ENCODE peak calls at places on chromosomes 11 and 22, in nine cellular contexts. N, F, D, W, K, P, E, Z and R are unnamed samples.

GRCh38 chr22:19176175-19176630 is 2.3 kb downstream of the SLC25A1 start:
- DNase-seq in N (no peak), F (no peak), D (no peak), W (no peak), K (no peak), P (no peak), E (no peak), Z (no peak), R (no peak)

GRCh38 chr11:43575931-43576833 is 104.4 kb upstream of the HSD17B12 start:
- DNase-seq in N (no peak), F (no peak), D (no peak), W (no peak), K (no peak), P (no peak), E (no peak), Z (no peak), R (no peak)

GRCh38 chr11:113043704-113044103 is 82.5 kb downstream of the NCAM1 start:
- DNase-seq in N (no peak), F (no peak), D (no peak), W (no peak), K (no peak), P (no peak), E (peak; percentile 31), Z (no peak), R (no peak)

GRCh38 chr22:42229455-42230149 is 40.9 kb downstream of the TCF20 start:
- DNase-seq in N (no peak), F (no peak), D (no peak), W (peak; percentile 56), K (no peak), P (peak; percentile 2), E (no peak), Z (peak; percentile 51), R (no peak)

GRCh38 chr22:41116342-41116741 is 23.9 kb downstream of the EP300 start:
- DNase-seq in N (no peak), F (no peak), D (no peak), W (no peak), K (no peak), P (no peak), E (no peak), Z (no peak), R (no peak)

GRCh38 chr11:62974848-62975522 is 9.8 kb downstream of the SLC22A6 start:
- DNase-seq in N (peak; percentile 73), F (peak; percentile 53), D (no peak), W (peak; percentile 72), K (no peak), P (no peak), E (peak; percentile 72), Z (no peak), R (no peak)

GRCh38 chr11:120400564-120401364 is 64.6 kb downstream of the ARHGEF12 start:
- DNase-seq in N (no peak), F (no peak), D (no peak), W (peak; percentile 37), K (peak; percentile 98), P (peak; percentile 97), E (no peak), Z (peak; percentile 33), R (no peak)

GRCh38 chr22:46934172-46934745 is 171.8 kb downstream of the TBC1D22A start:
- DNase-seq in N (no peak), F (no peak), D (no peak), W (no peak), K (no peak), P (no peak), E (no peak), Z (no peak), R (no peak)

DNA sequence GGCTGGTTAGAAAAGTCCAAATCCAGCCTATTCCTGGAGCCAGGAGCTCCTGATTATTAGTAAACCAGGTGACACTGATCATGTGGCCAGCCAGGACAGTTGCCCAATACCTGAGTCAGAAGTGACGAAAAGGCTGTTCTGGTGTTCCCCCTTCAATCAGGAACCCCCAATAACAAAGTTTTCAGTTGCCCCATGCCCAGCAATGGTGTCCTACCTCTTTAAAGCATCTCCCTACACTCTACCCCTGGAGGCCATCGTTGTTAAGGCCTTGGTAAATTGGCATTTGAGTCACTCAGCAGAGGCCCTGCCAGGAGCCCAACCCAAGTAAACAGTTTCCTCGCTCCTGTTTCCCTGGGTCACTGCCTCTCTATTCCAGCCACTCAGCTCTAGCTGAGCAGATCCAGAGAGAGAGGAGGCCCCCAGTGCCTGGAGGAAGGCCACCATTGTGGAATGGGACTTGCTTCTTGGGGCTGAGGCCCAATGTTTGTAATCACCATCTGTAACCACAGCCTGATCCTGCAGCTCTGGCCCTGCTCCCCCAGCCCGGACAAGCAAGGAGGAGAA is 25.0 kb downstream of the ARHGAP1 start:
- DNase-seq in N (peak; percentile 62), F (no peak), D (no peak), W (peak; percentile 80), K (peak; percentile 51), P (peak; percentile 64), E (peak; percentile 79), Z (peak; percentile 50), R (no peak)
- H3K27ac ChIP-seq in N (peak overlapping the region; percentile 84), F (peak overlapping the region; percentile 66), D (peak overlapping the region; percentile 79), W (peak overlapping the region; percentile 82), K (peak overlapping the region; percentile 21), P (peak overlapping the region; percentile 57), E (peak overlapping the region; percentile 91), Z (peak overlapping the region; percentile 90), R (peak overlapping the region; percentile 39)

GRCh38 chr11:47010192-47010591 is 73.6 kb downstream of the CSTPP1 start:
- DNase-seq in N (no peak), F (no peak), D (no peak), W (peak; percentile 17), K (no peak), P (no peak), E (no peak), Z (no peak), R (no peak)

GRCh38 chr11:47003180-47003877 is 66.8 kb downstream of the CSTPP1 start:
- DNase-seq in N (no peak), F (peak; percentile 25), D (no peak), W (peak; percentile 61), K (no peak), P (no peak), E (no peak), Z (no peak), R (no peak)

GRCh38 chr11:47005441-47005840 is 68.9 kb downstream of the CSTPP1 start:
- DNase-seq in N (no peak), F (no peak), D (no peak), W (no peak), K (no peak), P (no peak), E (no peak), Z (no peak), R (no peak)

GRCh38 chr11:47004595-47005033 is 68.1 kb downstream of the CSTPP1 start:
- DNase-seq in N (no peak), F (peak; percentile 77), D (peak; percentile 53), W (peak; percentile 90), K (peak; percentile 68), P (peak; percentile 61), E (peak; percentile 81), Z (peak; percentile 66), R (peak; percentile 79)

GRCh38 chr11:47007579-47007978 is 71.0 kb downstream of the CSTPP1 start:
- DNase-seq in N (no peak), F (no peak), D (no peak), W (no peak), K (no peak), P (no peak), E (no peak), Z (no peak), R (no peak)
- H3K4me1 ChIP-seq in N (peaks cover 31% of the 10 kb centered on the region), F (peaks cover 31% of the 10 kb centered on the region), D (peaks cover 28% of the 10 kb centered on the region), W (peaks cover 26% of the 10 kb centered on the region), K (no peaks in the 10 kb centered on the region), P (peaks cover 5% of the 10 kb centered on the region), E (peaks cover 39% of the 10 kb centered on the region), Z (peaks cover 15% of the 10 kb centered on the region), R (no peaks in the 10 kb centered on the region)

GRCh38 chr11:10414659-10415058 is 40.4 kb upstream of the AMPD3 start:
- DNase-seq in N (no peak), F (peak; percentile 48), D (peak; percentile 68), W (peak; percentile 67), K (no peak), P (no peak), E (no peak), Z (no peak), R (peak; percentile 80)

GRCh38 chr11:10410844-10411200 is 44.2 kb upstream of the AMPD3 start:
- DNase-seq in N (no peak), F (no peak), D (no peak), W (no peak), K (no peak), P (no peak), E (no peak), Z (no peak), R (no peak)

GRCh38 chr11:10414181-10414580 is 40.9 kb upstream of the AMPD3 start:
- DNase-seq in N (no peak), F (no peak), D (no peak), W (peak; percentile 45), K (no peak), P (no peak), E (no peak), Z (no peak), R (no peak)

GRCh38 chr11:10412266-10412665 is 42.8 kb upstream of the AMPD3 start:
- DNase-seq in N (no peak), F (no peak), D (no peak), W (no peak), K (no peak), P (no peak), E (no peak), Z (no peak), R (no peak)

DNA sequence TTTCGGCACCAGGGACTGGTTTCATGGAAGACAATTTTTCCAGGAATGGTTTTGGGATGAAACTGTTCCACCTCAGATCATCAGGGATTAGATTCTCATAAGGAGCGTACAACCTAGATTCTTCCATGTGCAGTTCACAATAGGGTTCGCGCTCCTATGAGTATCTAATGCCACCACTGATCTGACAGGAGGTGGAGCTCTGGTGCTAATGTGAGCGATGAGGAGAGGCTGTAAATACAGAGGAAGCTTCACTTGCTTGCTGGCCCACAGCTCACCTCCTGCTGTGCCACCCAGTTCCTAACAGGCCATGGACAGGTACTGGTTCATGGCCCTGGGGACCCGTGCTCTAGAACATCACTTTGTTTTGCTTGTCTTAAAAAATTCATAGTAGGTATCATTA is 41.8 kb upstream of the AMPD3 start:
- DNase-seq in N (no peak), F (no peak), D (no peak), W (peak; percentile 31), K (no peak), P (peak; percentile 27), E (no peak), Z (no peak), R (no peak)
- TF ChIP-seq CTCF in N (peak; percentile 19), F (peak; percentile 12), D (peak; percentile 12), W (no peak), K (no peak), P (no peak), E (no peak), Z (no peak), R (no peak)

DNA sequence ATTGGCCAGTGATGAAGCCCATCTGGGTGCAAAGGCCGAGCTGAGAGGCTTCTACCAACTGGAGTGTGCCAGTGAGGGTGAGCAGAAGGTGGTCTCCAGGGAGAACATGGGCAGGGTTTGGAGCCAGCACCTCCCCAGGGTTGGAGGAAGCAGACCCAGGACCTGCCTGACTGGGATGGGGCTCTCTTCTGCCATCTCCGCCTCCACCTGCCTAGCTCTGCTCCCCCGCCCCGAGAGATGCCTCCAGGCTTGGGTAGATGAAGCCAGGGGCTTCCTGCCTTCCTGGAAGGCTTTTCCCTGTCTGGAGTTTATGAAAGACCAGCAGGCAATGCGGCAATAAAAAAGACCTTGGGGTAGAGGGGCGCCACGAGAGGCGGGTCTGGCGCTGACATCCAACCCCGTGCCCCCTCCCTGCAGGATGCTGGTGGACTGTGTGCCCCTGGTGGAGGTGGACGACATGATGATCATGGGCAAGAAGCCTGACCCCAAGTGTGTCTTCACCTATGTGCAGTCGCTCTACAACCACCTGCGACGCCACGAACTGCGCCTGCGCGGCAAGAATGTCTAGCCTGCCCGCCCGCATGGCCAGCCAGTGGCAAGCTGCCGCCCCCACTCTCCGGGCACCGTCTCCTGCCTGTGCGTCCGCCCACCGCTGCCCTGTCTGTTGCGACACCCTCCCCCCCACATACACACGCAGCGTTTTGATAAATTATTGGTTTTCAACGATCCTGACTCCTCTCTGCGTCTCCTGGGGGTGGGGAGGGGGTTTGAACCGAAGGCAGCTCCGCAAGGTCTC is 3.3 kb downstream of the SELENOM start:
- DNase-seq in N (no peak), F (no peak), D (no peak), W (no peak), K (peak; percentile 20), P (no peak), E (no peak), Z (no peak), R (no peak)
- H3K27ac ChIP-seq in N (no peak overlapping the region), F (no peak overlapping the region), D (no peak overlapping the region), W (no peak overlapping the region), K (no peak overlapping the region), P (no peak overlapping the region), E (peak overlapping the region; percentile 92), Z (no peak overlapping the region), R (no peak overlapping the region)